ENCODE peak calls at places on chromosomes 12 and 14, in seven cellular contexts. N is amygdala, Z is upper lobe of right lung, C is GM12865, K is NCI-H1417, J is H7, G is posterior vena cava. P is an unnamed sample.

GRCh38 chr14:91350813-91351507 is 66.7 kb downstream of the CCDC88C start:
- DNase-seq in N (no peak), Z (no peak), C (peak), K (peak), J (no peak), G (no peak), P (no peak)

GRCh38 chr12:77724367-77724957 is 106.2 kb upstream of the NAV3 start:
- DNase-seq in N (no peak), Z (no peak), C (peak), K (peak), J (no peak), G (no peak), P (peak)

GRCh38 chr14:74583689-74584434 is 28.2 kb downstream of the LTBP2 start:
- DNase-seq in N (no peak), Z (no peak), C (no peak), K (no peak), J (no peak), G (peak), P (no peak)

GRCh38 chr14:69658664-69659261 is 47.4 kb downstream of the SUSD6 start:
- DNase-seq in N (no peak), Z (no peak), C (no peak), K (no peak), J (no peak), G (no peak), P (no peak)

GRCh38 chr12:57487055-57487596 is 742 bp upstream of the MARS1 start:
- DNase-seq in N (no peak), Z (no peak), C (no peak), K (no peak), J (no peak), G (peak), P (no peak)

GRCh38 chr12:6842075-6842474 is 1.4 kb downstream of the GNB3 start:
- DNase-seq in N (no peak), Z (no peak), C (no peak), K (no peak), J (no peak), G (no peak), P (no peak)

GRCh38 chr14:56868660-56869059 is 58.4 kb upstream of the OTX2 start:
- DNase-seq in N (no peak), Z (no peak), C (no peak), K (no peak), J (no peak), G (no peak), P (no peak)

GRCh38 chr12:54853933-54854538 is at the start of gene MUCL1:
- DNase-seq in N (no peak), Z (no peak), C (peak), K (peak), J (peak), G (no peak), P (peak)

GRCh38 chr12:42638011-42638410 is 48.5 kb upstream of the PRICKLE1 start:
- DNase-seq in N (no peak), Z (no peak), C (no peak), K (no peak), J (no peak), G (no peak), P (no peak)

GRCh38 chr12:130127909-130128763 is 34.1 kb upstream of the FZD10 start:
- DNase-seq in N (no peak), Z (no peak), C (no peak), K (no peak), J (no peak), G (peak), P (no peak)

GRCh38 chr12:94460594-94460959 is 910 bp upstream of the CEP83 start:
- DNase-seq in N (no peak), Z (no peak), C (no peak), K (no peak), J (no peak), G (no peak), P (no peak)

GRCh38 chr12:55727643-55728184 is 1.1 kb downstream of the CD63 start:
- DNase-seq in N (no peak), Z (peak), C (no peak), K (no peak), J (peak), G (peak), P (no peak)

GRCh38 chr14:38107216-38107631 is 100.5 kb upstream of the SSTR1 start:
- DNase-seq in N (no peak), Z (no peak), C (peak), K (no peak), J (no peak), G (no peak), P (no peak)

GRCh38 chr14:68506645-68507405 is 286.0 kb downstream of the ZFP36L1 start:
- DNase-seq in N (no peak), Z (no peak), C (peak), K (no peak), J (no peak), G (no peak), P (no peak)

P was measured in SHP77 treated with DMSO at 0.1 percent for 48 hours.